ENCODE peak calls at places on chromosomes 12 and 14, in eight cellular contexts. R is MM.1S, C is cardiac muscle cell, D is body of pancreas, L is left lung, A is ascending aorta, W is K562, I is ovary. Q is an unnamed sample.

GRCh38 chr14:84006643-84007137 is 1523.3 kb upstream of the FLRT2 start:
- DNase-seq in R (no peak), C (peak; percentile 25), D (peak; percentile 9), L (no peak), A (no peak), W (no peak), I (peak; percentile 17), Q (no peak)

GRCh38 chr12:123889000-123889399 is 83.6 kb downstream of the CCDC92 start:
- DNase-seq in R (no peak), C (no peak), D (no peak), L (no peak), A (no peak), W (no peak), I (no peak), Q (no peak)

GRCh38 chr14:106872619-106873446 is 1346.5 kb downstream of the TMEM121 start:
- DNase-seq in R (peak; percentile 54), C (no peak), D (peak; percentile 85), L (peak; percentile 95), A (no peak), W (peak; percentile 15), I (peak; percentile 64), Q (peak; percentile 92)

GRCh38 chr14:50944647-50945413 is 547 bp upstream of the PYGL start:
- DNase-seq in R (no peak), C (no peak), D (peak; percentile 42), L (peak; percentile 84), A (no peak), W (no peak), I (peak; percentile 59), Q (peak; percentile 79)

GRCh38 chr12:123962530-123962929 is 10.1 kb downstream of the CCDC92 start:
- DNase-seq in R (no peak), C (no peak), D (no peak), L (no peak), A (no peak), W (no peak), I (no peak), Q (no peak)

GRCh38 chr12:47190271-47190750 is 110.6 kb upstream of the AMIGO2 start:
- DNase-seq in R (no peak), C (no peak), D (no peak), L (no peak), A (no peak), W (no peak), I (no peak), Q (no peak)

GRCh38 chr14:73457050-73457934 is 1.1 kb downstream of the NUMB start:
- DNase-seq in R (no peak), C (peak; percentile 58), D (peak; percentile 41), L (peak; percentile 82), A (no peak), W (peak; percentile 54), I (peak; percentile 33), Q (peak; percentile 72)

GRCh38 chr12:113194971-113195391 is 9.5 kb downstream of the RITA1 start:
- DNase-seq in R (no peak), C (no peak), D (no peak), L (no peak), A (no peak), W (no peak), I (no peak), Q (no peak)

GRCh38 chr12:2353691-2354090 is 300.9 kb downstream of the CACNA1C start:
- DNase-seq in R (no peak), C (no peak), D (no peak), L (no peak), A (no peak), W (no peak), I (no peak), Q (no peak)

GRCh38 chr14:67186789-67187188 is 2.5 kb upstream of the GARIN2 start:
- DNase-seq in R (peak; percentile 81), C (no peak), D (no peak), L (no peak), A (no peak), W (no peak), I (no peak), Q (no peak)

GRCh38 chr14:102571043-102571442 is 21.4 kb upstream of the RCOR1 start:
- DNase-seq in R (no peak), C (no peak), D (no peak), L (no peak), A (no peak), W (peak; percentile 62), I (no peak), Q (no peak)

GRCh38 chr12:34107016-34107415 is 84.7 kb downstream of the ALG10 start:
- DNase-seq in R (no peak), C (no peak), D (no peak), L (peak; percentile 72), A (no peak), W (no peak), I (no peak), Q (peak; percentile 59)

GRCh38 chr12:34108405-34108803 is 86.1 kb downstream of the ALG10 start:
- DNase-seq in R (no peak), C (no peak), D (no peak), L (peak; percentile 74), A (no peak), W (no peak), I (no peak), Q (no peak)

GRCh38 chr12:34107781-34108404 is 85.6 kb downstream of the ALG10 start:
- DNase-seq in R (no peak), C (no peak), D (no peak), L (no peak), A (no peak), W (no peak), I (no peak), Q (no peak)

GRCh38 chr12:34105392-34105933 is 83.2 kb downstream of the ALG10 start:
- DNase-seq in R (no peak), C (no peak), D (no peak), L (peak; percentile 51), A (no peak), W (no peak), I (no peak), Q (no peak)

GRCh38 chr12:34106172-34106571 is 83.9 kb downstream of the ALG10 start:
- DNase-seq in R (no peak), C (no peak), D (no peak), L (peak; percentile 58), A (no peak), W (no peak), I (no peak), Q (no peak)
- H3K9me3 ChIP-seq in R (no peaks in the 10 kb centered on the region), C (no peaks in the 10 kb centered on the region), D (no peaks in the 10 kb centered on the region), L (no peaks in the 10 kb centered on the region), A (no peaks in the 10 kb centered on the region), W (no peaks in the 10 kb centered on the region), I (no peaks in the 10 kb centered on the region), Q (no peaks in the 10 kb centered on the region)

DNA sequence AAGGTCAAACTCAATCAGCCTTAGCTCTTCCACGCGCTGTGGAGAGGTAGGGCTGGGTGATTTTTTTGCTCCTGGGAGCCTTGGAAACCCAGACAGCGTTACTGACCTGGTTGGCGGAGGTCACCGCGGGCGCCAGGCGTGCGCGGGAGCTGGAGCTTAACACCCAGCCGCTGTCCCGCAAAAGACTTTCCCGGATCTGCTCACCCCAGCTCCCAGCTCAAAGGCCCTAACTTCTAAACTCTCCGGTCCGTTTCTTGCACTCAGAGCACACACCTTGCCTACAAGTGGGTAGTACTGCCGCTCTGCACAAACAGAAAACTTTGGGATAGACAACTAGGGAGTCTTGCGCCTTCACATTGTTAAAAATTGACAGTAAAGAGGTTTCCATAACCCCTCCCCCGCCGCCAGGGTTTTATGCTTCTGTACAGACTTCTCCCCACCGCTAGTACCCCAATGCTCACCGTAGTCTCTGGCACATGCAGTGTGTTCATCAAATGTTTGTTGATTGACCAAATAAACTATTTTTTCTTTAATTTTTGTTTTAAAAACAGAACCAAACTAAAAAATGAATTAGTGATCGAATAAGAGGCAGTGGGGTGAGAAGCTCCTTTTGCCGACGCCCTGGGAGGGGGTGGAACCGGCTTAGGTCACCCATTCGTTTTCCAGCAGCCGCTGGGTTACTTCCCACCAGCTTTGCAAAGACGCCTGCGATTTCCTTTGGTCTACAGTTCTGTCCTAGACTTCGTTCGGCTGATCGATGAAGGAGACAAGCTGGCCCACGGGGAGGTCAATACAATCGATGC is 12.7 kb upstream of the TBX3 start:
- DNase-seq in R (no peak), C (no peak), D (no peak), L (no peak), A (no peak), W (no peak), I (no peak), Q (no peak)
- TF ChIP-seq CTCF in R (no peak), C (no peak), D (no peak), L (no peak), A (no peak), W (no peak), I (no peak), Q (no peak)

GRCh38 chr14:105486333-105486973 is at the start of gene CRIP1:
- DNase-seq in R (no peak), C (no peak), D (no peak), L (no peak), A (no peak), W (no peak), I (no peak), Q (no peak)
- H3K4me3 ChIP-seq in R (peak within 1 kb of the TSS; percentile 87), C (peak within 1 kb of the TSS; percentile 26), D (no peak within 1 kb of the TSS), L (peak within 1 kb of the TSS; percentile 46), A (peak within 1 kb of the TSS; percentile 64), W (no peak within 1 kb of the TSS), I (peak within 1 kb of the TSS; percentile 33), Q (peak within 1 kb of the TSS; percentile 73)

GRCh38 chr14:105537580-105538474 is 11.4 kb downstream of the TMEM121 start:
- DNase-seq in R (peak; percentile 65), C (no peak), D (peak; percentile 55), L (peak; percentile 94), A (no peak), W (peak; percentile 60), I (peak; percentile 45), Q (peak; percentile 82)

GRCh38 chr14:105534586-105534985 is 8.2 kb downstream of the TMEM121 start:
- DNase-seq in R (no peak), C (no peak), D (no peak), L (no peak), A (no peak), W (no peak), I (no peak), Q (peak; percentile 51)

GRCh38 chr14:105538481-105539049 is 12.2 kb downstream of the TMEM121 start:
- DNase-seq in R (no peak), C (no peak), D (no peak), L (no peak), A (no peak), W (no peak), I (no peak), Q (peak; percentile 53)

GRCh38 chr14:105536051-105536450 is 9.7 kb downstream of the TMEM121 start:
- DNase-seq in R (no peak), C (no peak), D (no peak), L (no peak), A (no peak), W (no peak), I (no peak), Q (peak; percentile 40)

DNA sequence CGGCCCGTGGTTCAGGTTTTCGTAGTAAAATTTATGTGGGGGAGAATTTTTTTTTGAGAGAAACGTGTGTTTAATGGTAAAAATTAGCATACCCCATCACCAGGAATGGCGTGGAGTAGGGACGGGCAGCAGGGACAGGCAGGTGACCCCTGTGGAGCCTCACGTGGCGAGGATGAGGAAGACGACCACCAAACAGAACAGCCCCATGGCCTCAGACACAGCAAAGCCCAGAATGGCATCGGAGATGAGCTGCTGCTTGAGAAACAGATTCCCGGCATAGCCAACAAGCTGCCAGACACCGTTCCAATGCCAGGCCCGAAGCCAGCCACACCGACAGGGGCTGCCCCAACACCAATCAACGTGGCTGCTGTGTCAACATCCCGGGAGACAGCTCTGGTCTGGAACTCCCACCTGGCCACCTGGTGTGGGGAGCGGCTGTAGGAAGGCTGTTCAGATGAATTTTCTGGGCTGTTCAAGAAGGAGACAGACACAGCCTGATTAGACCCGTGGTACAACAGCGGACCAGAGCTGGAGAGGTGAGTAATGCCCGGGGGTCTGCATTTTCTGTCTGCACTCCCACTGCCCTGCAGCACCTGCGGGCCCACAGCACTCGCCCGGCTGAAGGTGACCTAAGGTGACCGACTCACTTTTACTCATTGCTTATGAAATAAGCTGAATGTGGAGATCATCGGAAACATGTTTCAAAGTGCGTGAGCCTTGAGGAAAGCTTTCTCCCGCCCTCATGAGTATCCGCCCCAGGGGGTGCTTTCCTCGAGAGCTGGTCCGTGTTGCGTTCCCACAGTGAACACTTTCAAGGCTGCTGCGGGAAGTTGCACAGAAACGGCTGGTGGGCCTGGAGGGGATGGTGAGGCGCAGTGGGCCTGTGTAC is 10.6 kb downstream of the TMEM121 start:
- DNase-seq in R (no peak), C (no peak), D (no peak), L (no peak), A (no peak), W (no peak), I (no peak), Q (peak; percentile 44)
- H3K9me3 ChIP-seq in R (no peaks in the 10 kb centered on the region), C (no peaks in the 10 kb centered on the region), D (no peaks in the 10 kb centered on the region), L (no peaks in the 10 kb centered on the region), A (no peaks in the 10 kb centered on the region), W (no peaks in the 10 kb centered on the region), I (no peaks in the 10 kb centered on the region), Q (no peaks in the 10 kb centered on the region)